ENCODE peak calls at places on chromosomes 6 and 20, in ten cellular contexts. One of them, this sample, is unnamed.

GRCh38 chr20:42864116-42864515 is 325.6 kb downstream of the PTPRT start:
- DNase-seq in IMR-90: no peak
- DNase-seq in HCT116: no peak
- DNase-seq in adrenal gland: no peak
- DNase-seq in ovary: no peak
- DNase-seq in heart left ventricle: no peak
- DNase-seq in gastrocnemius medialis: no peak
- DNase-seq in breast epithelium: no peak
- DNase-seq in stomach: no peak
- DNase-seq in prostate gland: no peak
- DNase-seq in this sample: no peak

GRCh38 chr6:76972463-76972862 is 490.8 kb downstream of the HTR1B start:
- DNase-seq in IMR-90: no peak
- DNase-seq in HCT116: no peak
- DNase-seq in adrenal gland: no peak
- DNase-seq in ovary: no peak
- DNase-seq in heart left ventricle: no peak
- DNase-seq in gastrocnemius medialis: no peak
- DNase-seq in breast epithelium: no peak
- DNase-seq in stomach: no peak
- DNase-seq in prostate gland: no peak
- DNase-seq in this sample: no peak

GRCh38 chr6:56915832-56916231 is 39.1 kb upstream of the BEND6 start:
- DNase-seq in IMR-90: no peak
- DNase-seq in HCT116: no peak
- DNase-seq in adrenal gland: no peak
- DNase-seq in ovary: no peak
- DNase-seq in heart left ventricle: no peak
- DNase-seq in gastrocnemius medialis: no peak
- DNase-seq in breast epithelium: no peak
- DNase-seq in stomach: no peak
- DNase-seq in prostate gland: no peak
- DNase-seq in this sample: no peak

GRCh38 chr6:157773248-157773773 is 49.7 kb upstream of the SNX9 start:
- DNase-seq in IMR-90: no peak
- DNase-seq in HCT116: no peak
- DNase-seq in adrenal gland: no peak
- DNase-seq in ovary: no peak
- DNase-seq in heart left ventricle: no peak
- DNase-seq in gastrocnemius medialis: no peak
- DNase-seq in breast epithelium: no peak
- DNase-seq in stomach: no peak
- DNase-seq in prostate gland: no peak
- DNase-seq in this sample: peak; percentile 80

GRCh38 chr6:24919404-24919892 is 16.3 kb downstream of the RIPOR2 start:
- DNase-seq in IMR-90: no peak
- DNase-seq in HCT116: no peak
- DNase-seq in adrenal gland: no peak
- DNase-seq in ovary: no peak
- DNase-seq in heart left ventricle: no peak
- DNase-seq in gastrocnemius medialis: no peak
- DNase-seq in breast epithelium: no peak
- DNase-seq in stomach: no peak
- DNase-seq in prostate gland: no peak
- DNase-seq in this sample: no peak

GRCh38 chr6:85494551-85495337 is 44.9 kb downstream of the NT5E start:
- DNase-seq in IMR-90: peak; percentile 66
- DNase-seq in HCT116: no peak
- DNase-seq in adrenal gland: no peak
- DNase-seq in ovary: no peak
- DNase-seq in heart left ventricle: no peak
- DNase-seq in gastrocnemius medialis: no peak
- DNase-seq in breast epithelium: no peak
- DNase-seq in stomach: no peak
- DNase-seq in prostate gland: no peak
- DNase-seq in this sample: no peak

GRCh38 chr6:147200711-147201110 is 3.5 kb upstream of the STXBP5 start:
- DNase-seq in IMR-90: no peak
- DNase-seq in HCT116: no peak
- DNase-seq in adrenal gland: no peak
- DNase-seq in ovary: no peak
- DNase-seq in heart left ventricle: no peak
- DNase-seq in gastrocnemius medialis: no peak
- DNase-seq in breast epithelium: no peak
- DNase-seq in stomach: no peak
- DNase-seq in prostate gland: no peak
- DNase-seq in this sample: no peak

GRCh38 chr6:95094751-95095150 is 482.6 kb upstream of the MANEA start:
- DNase-seq in IMR-90: peak; percentile 71
- DNase-seq in HCT116: peak; percentile 46
- DNase-seq in adrenal gland: no peak
- DNase-seq in ovary: no peak
- DNase-seq in heart left ventricle: no peak
- DNase-seq in gastrocnemius medialis: no peak
- DNase-seq in breast epithelium: no peak
- DNase-seq in stomach: no peak
- DNase-seq in prostate gland: no peak
- DNase-seq in this sample: no peak

GRCh38 chr20:51127713-51128112 is 104.8 kb upstream of the KCNG1 start:
- DNase-seq in IMR-90: no peak
- DNase-seq in HCT116: no peak
- DNase-seq in adrenal gland: no peak
- DNase-seq in ovary: no peak
- DNase-seq in heart left ventricle: no peak
- DNase-seq in gastrocnemius medialis: no peak
- DNase-seq in breast epithelium: no peak
- DNase-seq in stomach: no peak
- DNase-seq in prostate gland: no peak
- DNase-seq in this sample: no peak

GRCh38 chr6:163902993-163903392 is 488.5 kb downstream of the QKI start:
- DNase-seq in IMR-90: no peak
- DNase-seq in HCT116: no peak
- DNase-seq in adrenal gland: no peak
- DNase-seq in ovary: no peak
- DNase-seq in heart left ventricle: no peak
- DNase-seq in gastrocnemius medialis: no peak
- DNase-seq in breast epithelium: no peak
- DNase-seq in stomach: no peak
- DNase-seq in prostate gland: no peak
- DNase-seq in this sample: no peak

GRCh38 chr20:50335105-50335504 is 144.5 kb downstream of the CEBPB start:
- DNase-seq in IMR-90: peak; percentile 31
- DNase-seq in HCT116: peak; percentile 68
- DNase-seq in adrenal gland: no peak
- DNase-seq in ovary: no peak
- DNase-seq in heart left ventricle: peak; percentile 23
- DNase-seq in gastrocnemius medialis: no peak
- DNase-seq in breast epithelium: no peak
- DNase-seq in stomach: no peak
- DNase-seq in prostate gland: no peak
- DNase-seq in this sample: peak; percentile 65

GRCh38 chr6:134436281-134436815 is 118.4 kb upstream of the SGK1 start:
- DNase-seq in IMR-90: peak; percentile 99
- DNase-seq in HCT116: peak; percentile 75
- DNase-seq in adrenal gland: peak; percentile 58
- DNase-seq in ovary: peak; percentile 30
- DNase-seq in heart left ventricle: peak; percentile 67
- DNase-seq in gastrocnemius medialis: no peak
- DNase-seq in breast epithelium: no peak
- DNase-seq in stomach: no peak
- DNase-seq in prostate gland: no peak
- DNase-seq in this sample: peak; percentile 73

GRCh38 chr6:78561015-78561414 is 306.3 kb upstream of the IRAK1BP1 start:
- DNase-seq in IMR-90: peak; percentile 33
- DNase-seq in HCT116: no peak
- DNase-seq in adrenal gland: no peak
- DNase-seq in ovary: no peak
- DNase-seq in heart left ventricle: no peak
- DNase-seq in gastrocnemius medialis: no peak
- DNase-seq in breast epithelium: no peak
- DNase-seq in stomach: no peak
- DNase-seq in prostate gland: no peak
- DNase-seq in this sample: no peak

GRCh38 chr6:17013701-17014100 is 88.1 kb upstream of the STMND1 start:
- DNase-seq in IMR-90: peak; percentile 91
- DNase-seq in HCT116: no peak
- DNase-seq in adrenal gland: no peak
- DNase-seq in ovary: no peak
- DNase-seq in heart left ventricle: no peak
- DNase-seq in gastrocnemius medialis: no peak
- DNase-seq in breast epithelium: no peak
- DNase-seq in stomach: no peak
- DNase-seq in prostate gland: no peak
- DNase-seq in this sample: no peak

GRCh38 chr20:39954585-39954984 is 734.5 kb downstream of the MAFB start:
- DNase-seq in IMR-90: no peak
- DNase-seq in HCT116: no peak
- DNase-seq in adrenal gland: no peak
- DNase-seq in ovary: no peak
- DNase-seq in heart left ventricle: no peak
- DNase-seq in gastrocnemius medialis: no peak
- DNase-seq in breast epithelium: no peak
- DNase-seq in stomach: no peak
- DNase-seq in prostate gland: no peak
- DNase-seq in this sample: no peak

GRCh38 chr20:36271639-36272546 is 34.2 kb upstream of the DLGAP4 start:
- DNase-seq in IMR-90: no peak
- DNase-seq in HCT116: no peak
- DNase-seq in adrenal gland: no peak
- DNase-seq in ovary: no peak
- DNase-seq in heart left ventricle: no peak
- DNase-seq in gastrocnemius medialis: no peak
- DNase-seq in breast epithelium: no peak
- DNase-seq in stomach: no peak
- DNase-seq in prostate gland: no peak
- DNase-seq in this sample: no peak

GRCh38 chr6:130931683-130932082 is 104.5 kb downstream of the SMLR1 start:
- DNase-seq in IMR-90: no peak
- DNase-seq in HCT116: no peak
- DNase-seq in adrenal gland: no peak
- DNase-seq in ovary: no peak
- DNase-seq in heart left ventricle: no peak
- DNase-seq in gastrocnemius medialis: no peak
- DNase-seq in breast epithelium: no peak
- DNase-seq in stomach: no peak
- DNase-seq in prostate gland: no peak
- DNase-seq in this sample: no peak

GRCh38 chr20:48776306-48776705 is 51.5 kb downstream of the PREX1 start:
- DNase-seq in IMR-90: peak; percentile 43
- DNase-seq in HCT116: no peak
- DNase-seq in adrenal gland: no peak
- DNase-seq in ovary: no peak
- DNase-seq in heart left ventricle: no peak
- DNase-seq in gastrocnemius medialis: no peak
- DNase-seq in breast epithelium: no peak
- DNase-seq in stomach: no peak
- DNase-seq in prostate gland: no peak
- DNase-seq in this sample: no peak
- H3K27ac ChIP-seq in IMR-90: no peak overlapping the region
- H3K27ac ChIP-seq in HCT116: no peak overlapping the region
- H3K27ac ChIP-seq in adrenal gland: peak overlapping the region; percentile 70
- H3K27ac ChIP-seq in ovary: no peak overlapping the region
- H3K27ac ChIP-seq in heart left ventricle: no peak overlapping the region
- H3K27ac ChIP-seq in gastrocnemius medialis: no peak overlapping the region
- H3K27ac ChIP-seq in breast epithelium: no peak overlapping the region
- H3K27ac ChIP-seq in stomach: peak overlapping the region; percentile 50
- H3K27ac ChIP-seq in prostate gland: no peak overlapping the region
- H3K27ac ChIP-seq in this sample: no peak overlapping the region

DNA sequence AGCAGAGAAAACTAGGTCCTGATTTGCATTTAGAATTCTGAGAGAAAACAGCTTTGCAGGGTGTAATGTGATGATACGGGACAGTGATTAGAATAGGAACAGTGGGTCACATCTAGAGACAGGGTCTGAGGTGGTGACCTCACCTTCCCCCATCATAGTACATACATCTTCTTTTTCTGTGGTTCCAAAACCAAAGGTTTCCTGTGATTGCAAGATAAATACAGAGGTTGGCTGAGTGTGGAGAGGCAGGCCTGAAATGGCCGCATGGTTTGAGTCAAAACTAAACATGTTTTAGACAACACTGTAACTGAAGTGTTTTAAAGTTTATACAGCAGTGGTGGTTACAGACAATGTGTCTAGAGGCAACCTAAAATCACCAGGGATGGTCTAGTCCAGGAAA is 10.4 kb upstream of the NT5DC1 start:
- DNase-seq in IMR-90: no peak
- DNase-seq in HCT116: no peak
- DNase-seq in adrenal gland: no peak
- DNase-seq in ovary: no peak
- DNase-seq in heart left ventricle: no peak
- DNase-seq in gastrocnemius medialis: no peak
- DNase-seq in breast epithelium: no peak
- DNase-seq in stomach: no peak
- DNase-seq in prostate gland: no peak
- DNase-seq in this sample: no peak
- TF ChIP-seq POLR2A in IMR-90: no peak
- TF ChIP-seq POLR2A in HCT116: no peak
- TF ChIP-seq POLR2A in adrenal gland: no peak
- TF ChIP-seq POLR2A in ovary: no peak
- TF ChIP-seq POLR2A in heart left ventricle: no peak
- TF ChIP-seq POLR2A in gastrocnemius medialis: no peak
- TF ChIP-seq POLR2A in breast epithelium: no peak
- TF ChIP-seq POLR2A in stomach: no peak
- TF ChIP-seq POLR2A in prostate gland: no peak
- TF ChIP-seq POLR2A in this sample: no peak

GRCh38 chr6:53938810-53939209 is 144.0 kb downstream of the LRRC1 start:
- DNase-seq in IMR-90: peak; percentile 64
- DNase-seq in HCT116: no peak
- DNase-seq in adrenal gland: no peak
- DNase-seq in ovary: no peak
- DNase-seq in heart left ventricle: no peak
- DNase-seq in gastrocnemius medialis: no peak
- DNase-seq in breast epithelium: no peak
- DNase-seq in stomach: no peak
- DNase-seq in prostate gland: no peak
- DNase-seq in this sample: no peak
- H3K27ac ChIP-seq in IMR-90: no peak overlapping the region
- H3K27ac ChIP-seq in HCT116: no peak overlapping the region
- H3K27ac ChIP-seq in adrenal gland: no peak overlapping the region
- H3K27ac ChIP-seq in ovary: no peak overlapping the region
- H3K27ac ChIP-seq in heart left ventricle: no peak overlapping the region
- H3K27ac ChIP-seq in gastrocnemius medialis: no peak overlapping the region
- H3K27ac ChIP-seq in breast epithelium: no peak overlapping the region
- H3K27ac ChIP-seq in stomach: no peak overlapping the region
- H3K27ac ChIP-seq in prostate gland: no peak overlapping the region
- H3K27ac ChIP-seq in this sample: no peak overlapping the region

DNA sequence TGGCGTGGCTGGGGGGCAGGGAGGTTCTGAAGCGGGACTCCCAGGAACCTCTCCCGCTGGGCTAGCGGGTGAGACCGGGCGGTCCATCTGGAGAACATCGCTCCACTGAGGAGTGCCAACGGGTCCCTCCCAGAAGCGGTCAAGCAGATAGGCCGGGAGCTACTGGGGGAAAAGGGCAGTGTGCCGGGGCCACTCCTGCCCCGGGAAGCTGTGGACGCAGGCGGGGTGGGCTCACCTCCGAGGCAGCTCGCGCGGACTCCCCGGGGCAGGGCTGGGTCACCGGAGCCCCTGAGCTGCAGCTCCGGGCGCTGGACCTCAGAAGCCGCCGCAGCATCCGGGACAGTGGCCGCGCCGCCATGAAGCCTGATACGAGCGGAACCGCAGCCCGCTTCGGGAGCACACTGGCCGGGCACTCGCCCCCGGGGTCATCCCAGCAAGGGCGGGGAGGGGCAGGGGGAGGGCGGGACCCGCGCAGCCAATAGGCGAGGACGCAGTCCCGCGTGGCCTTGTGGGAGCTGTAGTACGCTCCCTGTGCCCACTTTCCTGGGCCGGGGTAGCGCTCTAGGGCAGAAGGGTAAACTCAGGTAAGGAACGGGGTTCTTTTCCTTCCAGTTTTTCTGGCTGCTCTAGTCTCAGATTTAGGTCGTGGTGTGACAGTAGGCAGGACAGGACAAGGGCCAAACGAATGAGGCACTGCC is at the start of gene MOCS1:
- DNase-seq in IMR-90: peak; percentile 47
- DNase-seq in HCT116: peak; percentile 32
- DNase-seq in adrenal gland: peak; percentile 90
- DNase-seq in ovary: peak; percentile 82
- DNase-seq in heart left ventricle: peak; percentile 92
- DNase-seq in gastrocnemius medialis: peak; percentile 87
- DNase-seq in breast epithelium: peak; percentile 70
- DNase-seq in stomach: peak; percentile 84
- DNase-seq in prostate gland: peak; percentile 59
- DNase-seq in this sample: peak; percentile 86
- TF ChIP-seq POLR2A in IMR-90: no peak
- TF ChIP-seq POLR2A in HCT116: no peak
- TF ChIP-seq POLR2A in adrenal gland: peak; percentile 37
- TF ChIP-seq POLR2A in ovary: peak; percentile 56
- TF ChIP-seq POLR2A in heart left ventricle: peak; percentile 90
- TF ChIP-seq POLR2A in gastrocnemius medialis: peak; percentile 97
- TF ChIP-seq POLR2A in breast epithelium: no peak
- TF ChIP-seq POLR2A in stomach: no peak
- TF ChIP-seq POLR2A in prostate gland: peak; percentile 40
- TF ChIP-seq POLR2A in this sample: peak; percentile 68

This sample was measured in thyroid gland.